ENCODE peak calls at places on chromosome 15, in nine cellular contexts. P is heart right ventricle, L is tibial nerve, U is AG04450, G is dorsolateral prefrontal cortex, Y is heart left ventricle, S is mucosa of descending colon, K is fibroblast of the aortic adventitia, E is cardiac muscle cell. J is an unnamed sample.

GRCh38 chr15:70964058-70964457 is 71.4 kb downstream of the LRRC49 start:
- DNase-seq in S (no peak), L (no peak), E (no peak), G (no peak), K (no peak), U (no peak), P (no peak), Y (no peak), J (peak; percentile 3)

GRCh38 chr15:71282086-71282485 is 166.8 kb downstream of the THSD4 start:
- DNase-seq in L (no peak), P (no peak), Y (no peak), U (no peak), G (no peak), S (no peak), E (peak; percentile 89), K (peak; percentile 92), J (peak; percentile 48)

GRCh38 chr15:77002954-77003912 is 8.3 kb downstream of the PSTPIP1 start:
- DNase-seq in K (no peak), L (no peak), Y (peak; percentile 63), G (no peak), U (no peak), E (no peak), P (no peak), S (peak; percentile 57), J (no peak)

GRCh38 chr15:72785452-72786243 is 2.1 kb upstream of the ADPGK start:
- DNase-seq in L (no peak), S (no peak), E (peak; percentile 22), Y (no peak), U (peak; percentile 15), G (peak; percentile 59), P (no peak), K (no peak), J (no peak)

GRCh38 chr15:40100947-40101905 is 7.5 kb downstream of the BMF start:
- DNase-seq in K (no peak), U (no peak), E (no peak), S (no peak), Y (no peak), L (no peak), G (no peak), P (no peak), J (no peak)

GRCh38 chr15:79903626-79904025 is 6.8 kb upstream of the MTHFS start:
- DNase-seq in G (no peak), S (no peak), E (no peak), U (no peak), Y (no peak), L (no peak), P (no peak), K (no peak), J (no peak)

GRCh38 chr15:98597666-98598065 is 50.7 kb upstream of the IGF1R start:
- DNase-seq in P (no peak), S (no peak), L (no peak), K (no peak), E (no peak), U (no peak), Y (no peak), G (no peak), J (peak; percentile 24)

GRCh38 chr15:33730815-33731214 is 237.5 kb upstream of the CHRM5 start:
- DNase-seq in S (no peak), Y (no peak), P (no peak), G (no peak), U (no peak), E (no peak), K (no peak), L (no peak), J (no peak)

GRCh38 chr15:24961967-24962366 is 7.2 kb downstream of the SNRPN start:
- DNase-seq in G (no peak), E (no peak), K (no peak), P (no peak), U (no peak), Y (no peak), S (no peak), L (no peak), J (no peak)

GRCh38 chr15:40928975-40929729 is at the start of gene DLL4:
- DNase-seq in L (no peak), E (peak; percentile 50), K (no peak), P (peak; percentile 72), Y (peak; percentile 88), S (peak; percentile 91), U (peak; percentile 24), G (no peak), J (peak; percentile 57)

GRCh38 chr15:73930790-73931281 is 4.6 kb downstream of the LOXL1 start:
- DNase-seq in G (no peak), L (no peak), P (peak; percentile 57), U (no peak), K (peak; percentile 86), Y (no peak), E (peak; percentile 54), S (no peak), J (no peak)

GRCh38 chr15:62730825-62731224 is 311.7 kb upstream of the TPM1 start:
- DNase-seq in P (no peak), K (no peak), G (no peak), S (no peak), U (no peak), L (no peak), E (no peak), Y (no peak), J (no peak)

GRCh38 chr15:74378853-74379252 is 11.4 kb upstream of the CYP11A1 start:
- DNase-seq in Y (no peak), E (peak; percentile 88), U (no peak), L (no peak), S (peak; percentile 26), G (no peak), P (no peak), K (peak; percentile 35), J (no peak)

GRCh38 chr15:90617668-90618097 is 88.0 kb downstream of the CRTC3 start:
- DNase-seq in G (no peak), Y (no peak), K (no peak), L (no peak), P (no peak), E (no peak), U (no peak), S (no peak), J (no peak)

GRCh38 chr15:40098489-40099261 is 10.0 kb downstream of the BMF start:
- DNase-seq in K (peak; percentile 92), Y (peak; percentile 79), P (peak; percentile 53), E (peak; percentile 88), S (peak; percentile 76), G (no peak), L (no peak), U (peak; percentile 93), J (peak; percentile 86)

GRCh38 chr15:63599401-63600000 is 2.3 kb downstream of the FBXL22 start:
- DNase-seq in E (peak; percentile 59), S (peak; percentile 85), G (peak; percentile 75), P (peak; percentile 66), Y (peak; percentile 68), K (peak; percentile 16), L (no peak), U (no peak), J (peak; percentile 68)

GRCh38 chr15:98800437-98801233 is 152.3 kb downstream of the IGF1R start:
- DNase-seq in G (peak; percentile 74), P (peak; percentile 24), L (no peak), U (peak; percentile 66), S (no peak), K (peak; percentile 96), E (peak; percentile 94), Y (no peak), J (peak; percentile 60)

GRCh38 chr15:39447431-39447830 is 133.4 kb upstream of the THBS1 start:
- DNase-seq in U (no peak), K (no peak), Y (no peak), S (no peak), E (no peak), L (no peak), G (no peak), P (no peak), J (no peak)

GRCh38 chr15:56286213-56286612 is 42.5 kb upstream of the RFX7 start:
- DNase-seq in S (no peak), P (no peak), U (no peak), K (no peak), E (no peak), G (no peak), Y (no peak), L (no peak), J (peak; percentile 9)

GRCh38 chr15:59632714-59633113 is 21.1 kb downstream of the GCNT3 start:
- DNase-seq in G (no peak), U (no peak), L (no peak), E (peak; percentile 26), Y (no peak), P (no peak), K (no peak), S (no peak), J (peak; percentile 36)
- TF ChIP-seq CTCF in G (no peak), U (peak; percentile 50), L (no peak), E (peak; percentile 53), Y (no peak), P (peak; percentile 26), K (peak; percentile 66), S (no peak), J (peak; percentile 34)

GRCh38 chr15:101115887-101116680 is 135.8 kb downstream of the CHSY1 start:
- DNase-seq in U (no peak), K (peak; percentile 76), L (peak; percentile 38), S (no peak), Y (peak; percentile 63), G (no peak), P (peak; percentile 44), E (peak; percentile 89), J (no peak)
- TF ChIP-seq CTCF in U (no peak), K (no peak), L (no peak), S (no peak), Y (no peak), G (no peak), P (no peak), E (no peak), J (no peak)

GRCh38 chr15:42858999-42859789 is 61.4 kb downstream of the TTBK2 start:
- DNase-seq in U (no peak), K (peak; percentile 4), L (no peak), G (no peak), P (no peak), E (no peak), Y (no peak), S (no peak), J (no peak)

GRCh38 chr15:42863572-42864239 is 56.9 kb downstream of the TTBK2 start:
- DNase-seq in U (no peak), K (peak; percentile 20), G (no peak), L (no peak), Y (no peak), P (no peak), S (no peak), E (peak; percentile 8), J (peak; percentile 6)

GRCh38 chr15:42854576-42854975 is 66.0 kb downstream of the TTBK2 start:
- DNase-seq in E (no peak), G (no peak), L (no peak), Y (no peak), P (no peak), U (no peak), S (no peak), K (no peak), J (no peak)

GRCh38 chr15:42858540-42858939 is 62.0 kb downstream of the TTBK2 start:
- DNase-seq in Y (no peak), G (no peak), L (no peak), U (no peak), K (no peak), S (no peak), E (no peak), P (no peak), J (no peak)
- TF ChIP-seq CTCF in Y (no peak), G (no peak), L (no peak), U (no peak), K (no peak), S (no peak), E (no peak), P (no peak), J (no peak)

DNA sequence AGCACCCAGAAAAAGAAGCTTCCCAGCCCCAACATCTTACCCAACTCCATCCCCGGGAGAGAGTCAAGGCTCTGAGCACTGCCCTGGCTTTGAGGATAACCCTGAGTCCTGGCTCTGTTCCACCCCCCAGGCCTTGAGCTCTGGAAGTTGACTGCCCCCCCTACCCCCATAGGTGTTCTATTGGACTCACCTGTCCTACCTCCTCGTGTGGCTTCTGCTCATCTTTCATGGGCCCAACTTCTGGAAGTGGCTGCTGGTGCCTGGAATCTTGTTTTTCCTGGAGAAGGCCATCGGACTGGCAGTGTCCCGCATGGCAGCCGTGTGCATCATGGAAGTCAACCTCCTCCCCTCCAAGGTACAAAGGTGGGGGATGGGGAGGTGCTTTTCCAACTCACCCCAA is 22.4 kb downstream of the NOX5 start:
- DNase-seq in S (no peak), U (no peak), G (no peak), L (no peak), Y (no peak), P (no peak), K (no peak), E (no peak), J (no peak)
- TF ChIP-seq CTCF in S (no peak), U (no peak), G (no peak), L (no peak), Y (no peak), P (no peak), K (no peak), E (no peak), J (no peak)